ENCODE peak calls at places on chromosomes 11 and 22, in six cellular contexts. N is K562, R is ovary, D is SK-N-SH, B is transverse colon, O is A549. X is an unnamed sample.
A peak's percentile ranks its signal among the peaks of the same experiment; 100 is the strongest.

GRCh38 chr11:69791266-69791665 is 16.1 kb upstream of the FGF4 start:
- DNase-seq in R (no peak), O (no peak), D (no peak), N (no peak), B (no peak), X (no peak)

GRCh38 chr22:46854125-46854870 is 91.8 kb downstream of the TBC1D22A start:
- DNase-seq in N (peak; percentile 35), D (no peak), B (peak; percentile 32), O (no peak), R (no peak), X (peak; percentile 73)

GRCh38 chr11:46361283-46362145 is 14.3 kb downstream of the DGKZ start:
- DNase-seq in B (peak; percentile 56), D (peak; percentile 88), O (no peak), R (no peak), N (peak; percentile 50), X (peak; percentile 88)

GRCh38 chr22:38843716-38844660 is at the start of gene NPTXR:
- DNase-seq in B (peak; percentile 36), N (peak; percentile 83), O (peak; percentile 40), D (peak; percentile 90), R (peak; percentile 57), X (peak; percentile 93)

GRCh38 chr11:16912607-16913006 is 101.6 kb downstream of the PLEKHA7 start:
- DNase-seq in D (no peak), N (no peak), B (no peak), O (no peak), R (no peak), X (no peak)

GRCh38 chr22:39144101-39144815 is 8.2 kb downstream of the CBX7 start:
- DNase-seq in R (no peak), D (no peak), N (no peak), O (no peak), B (peak; percentile 74), X (peak; percentile 67)

GRCh38 chr11:44927174-44927661 is 23.5 kb downstream of the TP53I11 start:
- DNase-seq in D (peak; percentile 82), O (peak; percentile 84), B (peak; percentile 74), R (peak; percentile 58), N (peak; percentile 82), X (no peak)

GRCh38 chr11:57515332-57516060 is at the start of gene SLC43A1:
- DNase-seq in O (no peak), R (peak; percentile 68), N (peak; percentile 81), B (peak; percentile 58), D (peak; percentile 74), X (peak; percentile 89)

GRCh38 chr11:123180166-123180565 is 14.9 kb downstream of the CLMP start:
- DNase-seq in B (no peak), O (no peak), N (no peak), D (no peak), R (no peak), X (no peak)

GRCh38 chr11:67601098-67601497 is 5.6 kb upstream of the NDUFV1 start:
- DNase-seq in N (no peak), B (no peak), O (no peak), D (no peak), R (no peak), X (no peak)

GRCh38 chr11:67599149-67599548 is 7.6 kb upstream of the NDUFV1 start:
- DNase-seq in B (no peak), N (no peak), R (no peak), D (no peak), O (no peak), X (no peak)

GRCh38 chr11:67604815-67605214 is 1.9 kb upstream of the NDUFV1 start:
- DNase-seq in O (no peak), B (no peak), R (no peak), N (no peak), D (no peak), X (no peak)

GRCh38 chr11:67596753-67597300 is 9.9 kb upstream of the NDUFV1 start:
- DNase-seq in B (no peak), N (no peak), R (no peak), O (no peak), D (no peak), X (no peak)

GRCh38 chr11:67600324-67601029 is 6.3 kb upstream of the NDUFV1 start:
- DNase-seq in N (no peak), O (no peak), D (no peak), R (no peak), B (peak; percentile 47), X (no peak)
- TF ChIP-seq EP300 in N (peak; percentile 85), O (no peak), D (no peak), R (no peak), B (no peak), X (no peak)

DNA sequence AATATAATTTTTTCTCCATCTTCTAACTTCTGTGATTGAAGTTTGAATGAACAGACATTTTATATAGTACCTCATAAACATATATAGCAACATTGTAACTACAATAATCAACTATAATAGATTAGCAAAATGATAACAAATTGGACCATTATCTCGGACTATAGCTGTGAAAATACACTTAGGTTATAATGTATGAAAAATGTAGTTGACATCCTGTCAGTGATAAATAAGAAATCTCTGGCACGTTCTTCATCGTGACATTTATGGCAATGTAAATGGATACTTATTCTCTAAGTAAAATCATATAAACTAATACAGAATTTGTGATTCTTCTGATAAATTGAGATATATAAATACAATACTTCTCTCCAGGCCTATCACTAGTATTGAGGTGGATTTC is 333.3 kb downstream of the GUCY1A2 start:
- DNase-seq in N (no peak), B (no peak), O (no peak), D (no peak), R (no peak), X (no peak)
- TF ChIP-seq EP300 in N (no peak), B (no peak), O (no peak), D (no peak), R (no peak), X (no peak)

DNA sequence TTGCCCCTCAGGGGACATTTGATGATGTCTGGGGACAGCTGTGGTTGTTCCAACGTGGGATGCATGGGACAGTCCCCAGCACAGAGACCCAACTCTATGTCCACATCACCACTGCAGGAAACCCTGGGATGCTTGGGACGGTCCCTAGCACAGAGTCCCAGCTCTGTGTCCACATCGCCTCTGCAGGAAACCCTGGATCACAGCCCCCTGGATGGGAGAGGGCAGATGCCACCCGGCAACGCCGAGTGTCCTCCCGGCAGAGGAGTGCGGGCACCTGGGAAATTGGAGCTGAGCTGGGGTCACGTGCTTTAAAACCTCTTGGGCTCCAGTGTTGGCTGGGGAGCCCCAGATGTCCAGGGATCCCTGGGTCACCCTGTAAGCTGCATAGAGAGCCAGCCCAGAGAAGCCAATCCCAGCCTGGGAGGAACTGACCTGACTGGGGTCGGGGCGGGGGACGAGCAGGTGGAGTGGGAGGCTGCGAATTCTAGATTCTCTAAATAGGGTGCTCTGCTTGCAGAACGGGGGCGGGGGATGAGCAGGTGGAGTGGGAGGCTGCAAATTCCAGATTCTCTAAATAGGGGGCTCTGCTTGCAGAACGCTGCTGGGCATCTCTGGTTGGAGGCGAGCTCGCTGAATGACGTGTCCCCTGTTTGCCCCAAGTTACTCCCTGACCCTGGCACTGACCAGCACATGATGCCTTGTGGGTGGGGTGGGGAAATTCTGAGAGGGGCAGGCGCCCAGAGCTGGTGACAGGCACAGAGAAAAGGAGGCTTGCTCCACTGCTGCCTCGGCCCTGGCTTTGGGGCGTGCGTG is 1197.8 kb downstream of the BRD1 start:
- DNase-seq in D (no peak), B (no peak), N (no peak), R (no peak), O (no peak), X (no peak)
- TF ChIP-seq EP300 in D (no peak), B (no peak), N (no peak), R (no peak), O (no peak), X (no peak)

GRCh38 chr11:114171257-114172054 is 111.9 kb downstream of the ZBTB16 start:
- DNase-seq in D (no peak), B (peak; percentile 79), O (no peak), R (peak; percentile 92), N (no peak), X (peak; percentile 74)
- TF ChIP-seq EP300 in D (no peak), B (peak; percentile 95), O (no peak), R (peak; percentile 99), N (no peak), X (peak; percentile 99)

DNA sequence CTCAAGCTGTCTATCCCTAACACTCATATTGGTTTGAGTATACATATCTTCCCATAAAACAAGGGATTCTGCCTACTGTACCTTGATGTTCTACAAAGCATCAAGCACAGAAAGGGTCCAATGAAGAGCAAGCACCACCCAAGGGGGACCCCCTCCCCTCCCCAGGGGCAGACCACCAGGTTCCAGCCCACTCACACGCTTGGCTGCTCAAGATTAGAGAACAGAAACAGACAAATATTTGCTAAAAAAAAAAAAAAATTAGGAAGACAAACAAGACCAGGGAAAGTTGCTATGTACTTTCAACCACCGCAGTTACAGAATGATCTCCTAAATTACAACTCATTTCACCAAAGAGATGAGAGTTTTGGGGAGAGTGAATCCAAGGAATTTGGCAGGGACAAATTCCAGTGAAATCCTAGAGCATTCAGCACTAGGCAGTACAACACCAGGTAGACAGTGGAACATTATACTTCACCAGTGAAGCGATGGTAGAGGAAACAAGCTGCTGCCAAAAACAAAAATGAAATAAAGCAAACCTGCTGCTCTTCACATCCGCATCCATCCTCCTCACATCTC is 17.0 kb downstream of the SMCO4 start:
- DNase-seq in R (no peak), O (no peak), D (no peak), N (no peak), B (no peak), X (no peak)
- TF ChIP-seq EP300 in R (no peak), O (no peak), D (no peak), N (no peak), B (no peak), X (no peak)